ENCODE peak calls at places on chromosome 17, in seven cellular contexts. One of them, this sample, is unnamed.
A peak's percentile ranks its signal among the peaks of the same experiment; 100 is the strongest.

GRCh38 chr17:29616300-29617048 is 6.2 kb downstream of the CORO6 start:
- DNase-seq in transverse colon: no peak
- DNase-seq in ovary: no peak
- DNase-seq in K562: no peak
- DNase-seq in SK-N-SH: no peak
- DNase-seq in HepG2: no peak
- DNase-seq in stomach: no peak
- DNase-seq in this sample: no peak

GRCh38 chr17:55285340-55286301 is 20.9 kb downstream of the HLF start:
- DNase-seq in HepG2: peak; percentile 99
- DNase-seq in stomach: peak; percentile 90
- DNase-seq in SK-N-SH: no peak
- DNase-seq in ovary: peak; percentile 99
- DNase-seq in K562: no peak
- DNase-seq in transverse colon: peak; percentile 87
- DNase-seq in this sample: peak; percentile 100

GRCh38 chr17:75832164-75832651 is 12.0 kb downstream of the UNC13D start:
- DNase-seq in SK-N-SH: no peak
- DNase-seq in HepG2: no peak
- DNase-seq in stomach: peak; percentile 38
- DNase-seq in transverse colon: peak; percentile 57
- DNase-seq in ovary: no peak
- DNase-seq in K562: no peak
- DNase-seq in this sample: peak; percentile 87

GRCh38 chr17:50153650-50154575 is 3.4 kb upstream of the PPP1R9B start:
- DNase-seq in stomach: peak; percentile 61
- DNase-seq in HepG2: no peak
- DNase-seq in K562: peak; percentile 83
- DNase-seq in SK-N-SH: no peak
- DNase-seq in ovary: peak; percentile 75
- DNase-seq in transverse colon: no peak
- DNase-seq in this sample: no peak

GRCh38 chr17:43341705-43342600 is 56.8 kb upstream of the ARL4D start:
- DNase-seq in SK-N-SH: no peak
- DNase-seq in K562: no peak
- DNase-seq in HepG2: no peak
- DNase-seq in stomach: no peak
- DNase-seq in transverse colon: no peak
- DNase-seq in ovary: no peak
- DNase-seq in this sample: no peak

GRCh38 chr17:41284043-41284442 is 8.5 kb downstream of the KRTAP9-7 start:
- DNase-seq in transverse colon: no peak
- DNase-seq in stomach: no peak
- DNase-seq in HepG2: peak; percentile 0
- DNase-seq in ovary: no peak
- DNase-seq in K562: peak; percentile 0
- DNase-seq in SK-N-SH: no peak
- DNase-seq in this sample: no peak

GRCh38 chr17:38410201-38410600 is 18.1 kb upstream of the ARHGAP23 start:
- DNase-seq in ovary: no peak
- DNase-seq in stomach: no peak
- DNase-seq in SK-N-SH: no peak
- DNase-seq in K562: no peak
- DNase-seq in transverse colon: no peak
- DNase-seq in HepG2: no peak
- DNase-seq in this sample: peak; percentile 4

GRCh38 chr17:8080208-8080798 is 7.2 kb downstream of the ALOX12B start:
- DNase-seq in K562: no peak
- DNase-seq in transverse colon: no peak
- DNase-seq in stomach: no peak
- DNase-seq in HepG2: no peak
- DNase-seq in ovary: no peak
- DNase-seq in SK-N-SH: no peak
- DNase-seq in this sample: no peak

GRCh38 chr17:79793924-79794304 is 3.0 kb downstream of the CBX8 start:
- DNase-seq in transverse colon: no peak
- DNase-seq in K562: peak; percentile 74
- DNase-seq in SK-N-SH: peak; percentile 94
- DNase-seq in HepG2: no peak
- DNase-seq in stomach: no peak
- DNase-seq in ovary: no peak
- DNase-seq in this sample: no peak

GRCh38 chr17:43563262-43564079 is 17.3 kb upstream of the ETV4 start:
- DNase-seq in K562: no peak
- DNase-seq in ovary: no peak
- DNase-seq in HepG2: no peak
- DNase-seq in transverse colon: no peak
- DNase-seq in SK-N-SH: no peak
- DNase-seq in stomach: no peak
- DNase-seq in this sample: no peak

GRCh38 chr17:42642377-42642776 is 16.7 kb upstream of the TUBG2 start:
- DNase-seq in stomach: no peak
- DNase-seq in transverse colon: no peak
- DNase-seq in SK-N-SH: no peak
- DNase-seq in ovary: no peak
- DNase-seq in HepG2: no peak
- DNase-seq in K562: peak; percentile 33
- DNase-seq in this sample: no peak

GRCh38 chr17:78112508-78113471 is 15.8 kb downstream of the TMC6 start:
- DNase-seq in K562: peak; percentile 87
- DNase-seq in SK-N-SH: peak; percentile 98
- DNase-seq in transverse colon: peak; percentile 85
- DNase-seq in stomach: peak; percentile 87
- DNase-seq in ovary: peak; percentile 79
- DNase-seq in HepG2: peak; percentile 52
- DNase-seq in this sample: peak; percentile 83

GRCh38 chr17:5254903-5255521 is 20.4 kb upstream of the SCIMP start:
- DNase-seq in transverse colon: no peak
- DNase-seq in stomach: no peak
- DNase-seq in SK-N-SH: no peak
- DNase-seq in HepG2: no peak
- DNase-seq in ovary: no peak
- DNase-seq in K562: no peak
- DNase-seq in this sample: no peak

GRCh38 chr17:10492004-10492403 is 22.6 kb upstream of the MYH4 start:
- DNase-seq in K562: no peak
- DNase-seq in stomach: no peak
- DNase-seq in transverse colon: no peak
- DNase-seq in SK-N-SH: no peak
- DNase-seq in ovary: no peak
- DNase-seq in HepG2: no peak
- DNase-seq in this sample: no peak

GRCh38 chr17:10729334-10730193 is at the start of gene TMEM220:
- DNase-seq in SK-N-SH: peak; percentile 87
- DNase-seq in HepG2: peak; percentile 26
- DNase-seq in transverse colon: peak; percentile 79
- DNase-seq in ovary: peak; percentile 87
- DNase-seq in stomach: peak; percentile 82
- DNase-seq in K562: no peak
- DNase-seq in this sample: peak; percentile 94

GRCh38 chr17:77725851-77726250 is 232.7 kb upstream of the TNRC6C start:
- DNase-seq in stomach: no peak
- DNase-seq in K562: no peak
- DNase-seq in HepG2: no peak
- DNase-seq in transverse colon: no peak
- DNase-seq in SK-N-SH: no peak
- DNase-seq in ovary: no peak
- DNase-seq in this sample: no peak

GRCh38 chr17:3529817-3530741 is 27.5 kb downstream of the TRPV3 start:
- DNase-seq in transverse colon: no peak
- DNase-seq in HepG2: peak; percentile 87
- DNase-seq in stomach: no peak
- DNase-seq in SK-N-SH: no peak
- DNase-seq in K562: no peak
- DNase-seq in ovary: peak; percentile 30
- DNase-seq in this sample: peak; percentile 64

GRCh38 chr17:48593840-48594411 is 347 bp upstream of the HOXB5 start:
- DNase-seq in HepG2: peak; percentile 31
- DNase-seq in ovary: peak; percentile 41
- DNase-seq in stomach: peak; percentile 74
- DNase-seq in SK-N-SH: peak; percentile 96
- DNase-seq in transverse colon: peak; percentile 79
- DNase-seq in K562: peak; percentile 86
- DNase-seq in this sample: peak; percentile 92

GRCh38 chr17:36936455-36936934 is 780 bp upstream of the LHX1 start:
- DNase-seq in SK-N-SH: peak; percentile 84
- DNase-seq in ovary: no peak
- DNase-seq in stomach: no peak
- DNase-seq in HepG2: no peak
- DNase-seq in transverse colon: no peak
- DNase-seq in K562: peak; percentile 32
- DNase-seq in this sample: no peak
- TF ChIP-seq EP300 in SK-N-SH: no peak
- TF ChIP-seq EP300 in ovary: no peak
- TF ChIP-seq EP300 in stomach: no peak
- TF ChIP-seq EP300 in HepG2: no peak
- TF ChIP-seq EP300 in transverse colon: no peak
- TF ChIP-seq EP300 in K562: no peak
- TF ChIP-seq EP300 in this sample: no peak

DNA sequence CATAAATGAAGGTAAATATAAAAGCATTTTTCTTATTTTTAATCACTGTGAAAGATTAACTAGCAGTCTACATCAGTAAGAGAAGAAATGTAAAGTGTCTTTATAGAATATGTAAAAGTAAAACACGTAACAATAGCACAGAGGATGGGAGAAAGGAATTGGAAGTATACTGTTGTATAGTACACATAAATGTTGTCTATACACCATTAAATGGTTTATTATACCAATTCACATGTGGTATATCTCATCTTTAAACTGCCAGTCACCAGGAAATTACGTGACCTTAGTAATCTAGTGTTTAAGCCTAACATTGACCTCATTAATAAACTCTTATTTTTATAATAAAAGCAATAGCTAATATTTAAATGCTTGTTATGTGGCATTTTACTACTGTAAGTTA is 87.4 kb downstream of the USP32 start:
- DNase-seq in SK-N-SH: no peak
- DNase-seq in K562: no peak
- DNase-seq in stomach: no peak
- DNase-seq in HepG2: no peak
- DNase-seq in transverse colon: no peak
- DNase-seq in ovary: no peak
- DNase-seq in this sample: no peak
- H3K4me3 ChIP-seq in SK-N-SH: no peak overlapping the region
- H3K4me3 ChIP-seq in K562: no peak overlapping the region
- H3K4me3 ChIP-seq in stomach: no peak overlapping the region
- H3K4me3 ChIP-seq in HepG2: no peak overlapping the region
- H3K4me3 ChIP-seq in transverse colon: no peak overlapping the region
- H3K4me3 ChIP-seq in ovary: no peak overlapping the region
- H3K4me3 ChIP-seq in this sample: no peak overlapping the region

DNA sequence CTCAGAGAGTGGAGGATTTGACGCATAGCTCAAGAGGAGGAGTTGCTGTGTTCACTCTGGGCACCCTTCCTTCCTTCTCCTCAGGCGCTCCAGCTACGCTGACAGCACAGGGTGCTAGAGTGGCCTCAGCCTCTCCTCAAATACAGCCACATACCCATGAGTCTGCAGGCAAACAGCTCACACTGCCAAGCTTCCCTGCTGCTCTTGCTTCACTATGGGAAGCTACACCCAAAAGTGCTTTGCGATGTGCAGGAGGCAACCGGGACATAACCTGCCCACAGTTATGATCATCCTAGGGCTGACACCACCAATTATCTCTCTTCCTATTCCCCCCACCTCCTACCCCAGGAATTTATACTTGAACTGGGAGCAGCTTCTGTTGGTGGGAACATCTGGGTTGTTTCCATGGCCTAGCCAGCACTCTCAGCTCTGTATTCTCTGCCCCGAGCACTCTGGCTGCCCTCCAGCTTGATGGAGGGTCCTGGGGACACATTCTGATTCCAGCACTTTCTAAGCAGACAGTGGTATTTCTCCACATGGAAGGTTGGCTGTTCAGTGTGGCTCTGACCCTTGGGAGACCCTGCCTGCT is 40.3 kb upstream of the SREBF1 start:
- DNase-seq in ovary: peak; percentile 69
- DNase-seq in SK-N-SH: no peak
- DNase-seq in stomach: peak; percentile 63
- DNase-seq in transverse colon: no peak
- DNase-seq in HepG2: no peak
- DNase-seq in K562: no peak
- DNase-seq in this sample: peak; percentile 85
- TF ChIP-seq EP300 in ovary: no peak
- TF ChIP-seq EP300 in SK-N-SH: no peak
- TF ChIP-seq EP300 in stomach: no peak
- TF ChIP-seq EP300 in transverse colon: no peak
- TF ChIP-seq EP300 in HepG2: no peak
- TF ChIP-seq EP300 in K562: no peak
- TF ChIP-seq EP300 in this sample: no peak

GRCh38 chr17:2017274-2017941 is 7.7 kb downstream of the RTN4RL1 start:
- DNase-seq in HepG2: no peak
- DNase-seq in SK-N-SH: no peak
- DNase-seq in ovary: no peak
- DNase-seq in transverse colon: no peak
- DNase-seq in stomach: no peak
- DNase-seq in K562: no peak
- DNase-seq in this sample: no peak

GRCh38 chr17:2016494-2016893 is 8.6 kb downstream of the RTN4RL1 start:
- DNase-seq in transverse colon: no peak
- DNase-seq in HepG2: no peak
- DNase-seq in K562: no peak
- DNase-seq in ovary: no peak
- DNase-seq in stomach: no peak
- DNase-seq in SK-N-SH: no peak
- DNase-seq in this sample: no peak

GRCh38 chr17:2020721-2021120 is 4.4 kb downstream of the RTN4RL1 start:
- DNase-seq in K562: no peak
- DNase-seq in SK-N-SH: no peak
- DNase-seq in stomach: no peak
- DNase-seq in ovary: no peak
- DNase-seq in transverse colon: no peak
- DNase-seq in HepG2: no peak
- DNase-seq in this sample: no peak

GRCh38 chr17:2015314-2015713 is 9.8 kb downstream of the RTN4RL1 start:
- DNase-seq in SK-N-SH: no peak
- DNase-seq in HepG2: no peak
- DNase-seq in transverse colon: no peak
- DNase-seq in stomach: no peak
- DNase-seq in K562: no peak
- DNase-seq in ovary: no peak
- DNase-seq in this sample: no peak

DNA sequence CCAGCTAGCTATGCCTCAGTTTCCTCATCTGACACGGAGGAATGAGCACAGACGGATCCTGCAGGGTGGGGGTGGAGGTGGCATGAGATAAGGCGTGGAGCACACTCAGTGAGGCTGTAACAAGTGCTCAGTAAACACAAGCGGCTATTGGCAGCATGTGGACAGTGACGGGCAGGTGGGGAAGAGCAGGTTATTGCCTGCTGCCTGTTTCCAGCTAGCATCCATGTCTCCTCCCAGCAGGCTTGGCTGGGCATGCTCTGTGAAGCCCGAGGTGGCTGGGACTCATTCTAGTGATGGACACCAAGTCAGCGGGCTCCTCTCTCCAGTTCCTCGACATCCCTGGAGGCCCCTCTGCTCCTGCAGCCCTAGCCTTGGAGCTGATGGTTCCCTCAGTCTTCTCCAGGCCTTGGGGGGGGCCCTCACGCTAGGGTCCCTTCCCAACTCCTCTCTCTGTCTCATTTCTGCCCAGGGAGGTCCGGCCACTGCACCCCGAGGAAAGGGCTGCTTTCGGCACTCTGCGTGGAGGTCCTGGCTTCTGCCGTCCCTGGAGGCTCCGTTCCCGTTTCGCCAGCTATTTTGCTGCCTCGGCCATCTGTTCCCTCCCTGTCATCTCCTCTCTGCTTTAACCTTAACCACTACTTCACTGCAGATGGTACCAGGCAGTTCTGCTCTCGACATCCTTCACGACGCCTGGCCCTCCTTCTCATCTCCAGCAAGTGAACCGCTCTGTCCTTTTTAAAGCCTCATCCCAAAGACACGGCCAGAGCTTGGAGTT is 6.2 kb downstream of the RTN4RL1 start:
- DNase-seq in K562: no peak
- DNase-seq in transverse colon: no peak
- DNase-seq in stomach: no peak
- DNase-seq in ovary: no peak
- DNase-seq in SK-N-SH: no peak
- DNase-seq in HepG2: no peak
- DNase-seq in this sample: no peak
- H3K4me3 ChIP-seq in K562: no peak overlapping the region
- H3K4me3 ChIP-seq in transverse colon: no peak overlapping the region
- H3K4me3 ChIP-seq in stomach: no peak overlapping the region
- H3K4me3 ChIP-seq in ovary: no peak overlapping the region
- H3K4me3 ChIP-seq in SK-N-SH: no peak overlapping the region
- H3K4me3 ChIP-seq in HepG2: no peak overlapping the region
- H3K4me3 ChIP-seq in this sample: no peak overlapping the region